ENCODE peak calls at places on chromosomes 4 and X, in ten cellular contexts. One of them, this sample, is unnamed.

GRCh38 chrX:121479406-121479805 is 432.0 kb downstream of the GLUD2 start:
- DNase-seq in fibroblast of the aortic adventitia: no peak
- DNase-seq in spleen: no peak
- DNase-seq in NCI-H2081: no peak
- DNase-seq in T-helper 2 cell: no peak
- DNase-seq in NCI-H1105: no peak
- DNase-seq in MCF 10A: no peak
- DNase-seq in epithelial cell of proximal tubule: no peak
- DNase-seq in iris pigment epithelial cell: peak
- DNase-seq in adrenal gland: no peak
- DNase-seq in this sample: peak

GRCh38 chr4:77232653-77233052 is 75.6 kb downstream of the CCNG2 start:
- DNase-seq in spleen: no peak
- DNase-seq in adrenal gland: no peak
- DNase-seq in MCF 10A: peak
- DNase-seq in T-helper 2 cell: no peak
- DNase-seq in iris pigment epithelial cell: peak
- DNase-seq in NCI-H1105: no peak
- DNase-seq in epithelial cell of proximal tubule: peak
- DNase-seq in fibroblast of the aortic adventitia: peak
- DNase-seq in NCI-H2081: no peak
- DNase-seq in this sample: peak

GRCh38 chr4:87498446-87498900 is 30.7 kb downstream of the SPARCL1 start:
- DNase-seq in epithelial cell of proximal tubule: peak
- DNase-seq in spleen: no peak
- DNase-seq in adrenal gland: no peak
- DNase-seq in NCI-H2081: no peak
- DNase-seq in MCF 10A: no peak
- DNase-seq in fibroblast of the aortic adventitia: peak
- DNase-seq in iris pigment epithelial cell: peak
- DNase-seq in NCI-H1105: no peak
- DNase-seq in T-helper 2 cell: no peak
- DNase-seq in this sample: no peak

GRCh38 chr4:183362916-183363542 is 40.8 kb upstream of the CLDN24 start:
- DNase-seq in MCF 10A: peak
- DNase-seq in iris pigment epithelial cell: peak
- DNase-seq in epithelial cell of proximal tubule: no peak
- DNase-seq in T-helper 2 cell: no peak
- DNase-seq in fibroblast of the aortic adventitia: peak
- DNase-seq in NCI-H2081: no peak
- DNase-seq in adrenal gland: no peak
- DNase-seq in spleen: peak
- DNase-seq in NCI-H1105: no peak
- DNase-seq in this sample: no peak

GRCh38 chrX:153059191-153060094 is 3.2 kb downstream of the PNMA3 start:
- DNase-seq in MCF 10A: no peak
- DNase-seq in fibroblast of the aortic adventitia: no peak
- DNase-seq in adrenal gland: no peak
- DNase-seq in spleen: no peak
- DNase-seq in NCI-H2081: no peak
- DNase-seq in iris pigment epithelial cell: no peak
- DNase-seq in NCI-H1105: no peak
- DNase-seq in T-helper 2 cell: no peak
- DNase-seq in epithelial cell of proximal tubule: no peak
- DNase-seq in this sample: no peak

GRCh38 chr4:158236304-158237030 is 26.2 kb downstream of the TMEM144 start:
- DNase-seq in MCF 10A: no peak
- DNase-seq in epithelial cell of proximal tubule: no peak
- DNase-seq in fibroblast of the aortic adventitia: peak
- DNase-seq in spleen: no peak
- DNase-seq in iris pigment epithelial cell: no peak
- DNase-seq in NCI-H1105: no peak
- DNase-seq in adrenal gland: no peak
- DNase-seq in T-helper 2 cell: no peak
- DNase-seq in NCI-H2081: no peak
- DNase-seq in this sample: no peak

GRCh38 chr4:113222431-113222979 is 173.1 kb downstream of the ANK2 start:
- DNase-seq in MCF 10A: no peak
- DNase-seq in epithelial cell of proximal tubule: no peak
- DNase-seq in adrenal gland: no peak
- DNase-seq in T-helper 2 cell: no peak
- DNase-seq in NCI-H1105: no peak
- DNase-seq in iris pigment epithelial cell: peak
- DNase-seq in spleen: no peak
- DNase-seq in NCI-H2081: no peak
- DNase-seq in fibroblast of the aortic adventitia: peak
- DNase-seq in this sample: no peak

GRCh38 chr4:63212075-63212474 is 1197.2 kb downstream of the TECRL start:
- DNase-seq in T-helper 2 cell: no peak
- DNase-seq in iris pigment epithelial cell: peak
- DNase-seq in epithelial cell of proximal tubule: no peak
- DNase-seq in spleen: no peak
- DNase-seq in NCI-H2081: no peak
- DNase-seq in fibroblast of the aortic adventitia: no peak
- DNase-seq in NCI-H1105: no peak
- DNase-seq in adrenal gland: no peak
- DNase-seq in MCF 10A: no peak
- DNase-seq in this sample: no peak

GRCh38 chr4:153409924-153410501 is 56.1 kb upstream of the TMEM131L start:
- DNase-seq in epithelial cell of proximal tubule: no peak
- DNase-seq in iris pigment epithelial cell: peak
- DNase-seq in spleen: no peak
- DNase-seq in MCF 10A: no peak
- DNase-seq in NCI-H1105: no peak
- DNase-seq in fibroblast of the aortic adventitia: peak
- DNase-seq in NCI-H2081: no peak
- DNase-seq in T-helper 2 cell: no peak
- DNase-seq in adrenal gland: no peak
- DNase-seq in this sample: no peak

GRCh38 chr4:26723216-26723615 is 137.4 kb upstream of the STIM2 start:
- DNase-seq in MCF 10A: no peak
- DNase-seq in adrenal gland: no peak
- DNase-seq in epithelial cell of proximal tubule: no peak
- DNase-seq in fibroblast of the aortic adventitia: no peak
- DNase-seq in iris pigment epithelial cell: no peak
- DNase-seq in NCI-H2081: no peak
- DNase-seq in T-helper 2 cell: no peak
- DNase-seq in NCI-H1105: no peak
- DNase-seq in spleen: no peak
- DNase-seq in this sample: no peak

GRCh38 chrX:150694738-150695410 is 1.7 kb downstream of the MTMR1 start:
- DNase-seq in fibroblast of the aortic adventitia: no peak
- DNase-seq in iris pigment epithelial cell: no peak
- DNase-seq in NCI-H1105: no peak
- DNase-seq in epithelial cell of proximal tubule: no peak
- DNase-seq in T-helper 2 cell: no peak
- DNase-seq in MCF 10A: no peak
- DNase-seq in NCI-H2081: no peak
- DNase-seq in spleen: no peak
- DNase-seq in adrenal gland: no peak
- DNase-seq in this sample: no peak

GRCh38 chrX:110915120-110915519 is 119.5 kb upstream of the CHRDL1 start:
- DNase-seq in adrenal gland: no peak
- DNase-seq in spleen: no peak
- DNase-seq in NCI-H1105: no peak
- DNase-seq in NCI-H2081: no peak
- DNase-seq in fibroblast of the aortic adventitia: peak
- DNase-seq in epithelial cell of proximal tubule: no peak
- DNase-seq in MCF 10A: peak
- DNase-seq in T-helper 2 cell: no peak
- DNase-seq in iris pigment epithelial cell: peak
- DNase-seq in this sample: no peak

GRCh38 chr4:85084371-85085170 is 118.1 kb upstream of the WDFY3 start:
- DNase-seq in spleen: no peak
- DNase-seq in T-helper 2 cell: no peak
- DNase-seq in NCI-H1105: peak
- DNase-seq in fibroblast of the aortic adventitia: peak
- DNase-seq in NCI-H2081: peak
- DNase-seq in MCF 10A: peak
- DNase-seq in iris pigment epithelial cell: peak
- DNase-seq in adrenal gland: peak
- DNase-seq in epithelial cell of proximal tubule: peak
- DNase-seq in this sample: peak

GRCh38 chrX:49291615-49292337 is 11.7 kb upstream of the GAGE10 start:
- DNase-seq in spleen: peak
- DNase-seq in epithelial cell of proximal tubule: no peak
- DNase-seq in adrenal gland: peak
- DNase-seq in fibroblast of the aortic adventitia: peak
- DNase-seq in MCF 10A: peak
- DNase-seq in iris pigment epithelial cell: peak
- DNase-seq in NCI-H1105: no peak
- DNase-seq in T-helper 2 cell: peak
- DNase-seq in NCI-H2081: peak
- DNase-seq in this sample: peak

GRCh38 chrX:42976729-42977366 is 198.9 kb upstream of the PPP1R2C start:
- DNase-seq in spleen: no peak
- DNase-seq in NCI-H2081: no peak
- DNase-seq in iris pigment epithelial cell: peak
- DNase-seq in epithelial cell of proximal tubule: no peak
- DNase-seq in adrenal gland: no peak
- DNase-seq in NCI-H1105: no peak
- DNase-seq in T-helper 2 cell: no peak
- DNase-seq in fibroblast of the aortic adventitia: peak
- DNase-seq in MCF 10A: peak
- DNase-seq in this sample: no peak

GRCh38 chr4:173990126-173990878 is 293.2 kb downstream of the FBXO8 start:
- DNase-seq in NCI-H2081: peak
- DNase-seq in NCI-H1105: no peak
- DNase-seq in iris pigment epithelial cell: peak
- DNase-seq in spleen: no peak
- DNase-seq in T-helper 2 cell: no peak
- DNase-seq in epithelial cell of proximal tubule: no peak
- DNase-seq in MCF 10A: peak
- DNase-seq in fibroblast of the aortic adventitia: peak
- DNase-seq in adrenal gland: no peak
- DNase-seq in this sample: no peak

GRCh38 chr4:154877110-154877760 is 96.2 kb downstream of the RBM46 start:
- DNase-seq in adrenal gland: no peak
- DNase-seq in spleen: no peak
- DNase-seq in iris pigment epithelial cell: peak
- DNase-seq in NCI-H2081: peak
- DNase-seq in T-helper 2 cell: no peak
- DNase-seq in fibroblast of the aortic adventitia: peak
- DNase-seq in NCI-H1105: no peak
- DNase-seq in MCF 10A: peak
- DNase-seq in epithelial cell of proximal tubule: no peak
- DNase-seq in this sample: no peak

GRCh38 chr4:184684491-184685189 is 35.1 kb downstream of the PRIMPOL start:
- DNase-seq in spleen: no peak
- DNase-seq in T-helper 2 cell: no peak
- DNase-seq in MCF 10A: no peak
- DNase-seq in adrenal gland: no peak
- DNase-seq in epithelial cell of proximal tubule: no peak
- DNase-seq in NCI-H2081: no peak
- DNase-seq in NCI-H1105: no peak
- DNase-seq in iris pigment epithelial cell: peak
- DNase-seq in fibroblast of the aortic adventitia: no peak
- DNase-seq in this sample: no peak

GRCh38 chr4:46123872-46124755 is at the start of gene GABRG1:
- DNase-seq in fibroblast of the aortic adventitia: no peak
- DNase-seq in adrenal gland: peak
- DNase-seq in NCI-H2081: peak
- DNase-seq in spleen: no peak
- DNase-seq in T-helper 2 cell: no peak
- DNase-seq in epithelial cell of proximal tubule: no peak
- DNase-seq in NCI-H1105: peak
- DNase-seq in MCF 10A: no peak
- DNase-seq in iris pigment epithelial cell: no peak
- DNase-seq in this sample: no peak

GRCh38 chrX:16882702-16883486 is 12.7 kb upstream of the RBBP7 start:
- DNase-seq in fibroblast of the aortic adventitia: peak
- DNase-seq in NCI-H2081: peak
- DNase-seq in spleen: peak
- DNase-seq in MCF 10A: peak
- DNase-seq in iris pigment epithelial cell: peak
- DNase-seq in NCI-H1105: peak
- DNase-seq in T-helper 2 cell: peak
- DNase-seq in epithelial cell of proximal tubule: no peak
- DNase-seq in adrenal gland: peak
- DNase-seq in this sample: peak

GRCh38 chr4:3367866-3368265 is 73.9 kb upstream of the HGFAC start:
- DNase-seq in epithelial cell of proximal tubule: no peak
- DNase-seq in MCF 10A: no peak
- DNase-seq in NCI-H2081: no peak
- DNase-seq in adrenal gland: no peak
- DNase-seq in iris pigment epithelial cell: no peak
- DNase-seq in T-helper 2 cell: no peak
- DNase-seq in NCI-H1105: no peak
- DNase-seq in spleen: no peak
- DNase-seq in fibroblast of the aortic adventitia: no peak
- DNase-seq in this sample: no peak

GRCh38 chr4:160567634-160568033 is 1464.8 kb downstream of the RAPGEF2 start:
- DNase-seq in NCI-H1105: no peak
- DNase-seq in NCI-H2081: no peak
- DNase-seq in fibroblast of the aortic adventitia: no peak
- DNase-seq in iris pigment epithelial cell: no peak
- DNase-seq in adrenal gland: no peak
- DNase-seq in T-helper 2 cell: no peak
- DNase-seq in MCF 10A: no peak
- DNase-seq in epithelial cell of proximal tubule: no peak
- DNase-seq in spleen: no peak
- DNase-seq in this sample: no peak

GRCh38 chr4:2104556-2105345 is 45.6 kb downstream of the NAT8L start:
- DNase-seq in T-helper 2 cell: no peak
- DNase-seq in iris pigment epithelial cell: no peak
- DNase-seq in fibroblast of the aortic adventitia: no peak
- DNase-seq in NCI-H2081: no peak
- DNase-seq in epithelial cell of proximal tubule: no peak
- DNase-seq in NCI-H1105: no peak
- DNase-seq in adrenal gland: no peak
- DNase-seq in MCF 10A: no peak
- DNase-seq in spleen: no peak
- DNase-seq in this sample: no peak

GRCh38 chr4:17623451-17624001 is 9.1 kb downstream of the MED28 start:
- DNase-seq in iris pigment epithelial cell: peak
- DNase-seq in adrenal gland: peak
- DNase-seq in NCI-H1105: no peak
- DNase-seq in T-helper 2 cell: no peak
- DNase-seq in fibroblast of the aortic adventitia: no peak
- DNase-seq in NCI-H2081: no peak
- DNase-seq in spleen: no peak
- DNase-seq in epithelial cell of proximal tubule: no peak
- DNase-seq in MCF 10A: no peak
- DNase-seq in this sample: no peak

GRCh38 chrX:68757331-68757730 is 71.5 kb upstream of the EFNB1 start:
- DNase-seq in fibroblast of the aortic adventitia: no peak
- DNase-seq in T-helper 2 cell: no peak
- DNase-seq in spleen: peak
- DNase-seq in adrenal gland: no peak
- DNase-seq in MCF 10A: no peak
- DNase-seq in NCI-H2081: no peak
- DNase-seq in epithelial cell of proximal tubule: no peak
- DNase-seq in iris pigment epithelial cell: no peak
- DNase-seq in NCI-H1105: no peak
- DNase-seq in this sample: no peak

GRCh38 chr4:87406462-87406861 is 15.5 kb upstream of the HSD17B11 start:
- DNase-seq in fibroblast of the aortic adventitia: no peak
- DNase-seq in NCI-H2081: no peak
- DNase-seq in iris pigment epithelial cell: no peak
- DNase-seq in epithelial cell of proximal tubule: no peak
- DNase-seq in NCI-H1105: no peak
- DNase-seq in spleen: no peak
- DNase-seq in MCF 10A: no peak
- DNase-seq in adrenal gland: no peak
- DNase-seq in T-helper 2 cell: no peak
- DNase-seq in this sample: no peak

GRCh38 chr4:155604718-155605601 is 61.7 kb upstream of the GUCY1A1 start:
- DNase-seq in fibroblast of the aortic adventitia: peak
- DNase-seq in spleen: no peak
- DNase-seq in MCF 10A: peak
- DNase-seq in adrenal gland: no peak
- DNase-seq in epithelial cell of proximal tubule: no peak
- DNase-seq in NCI-H1105: no peak
- DNase-seq in iris pigment epithelial cell: peak
- DNase-seq in NCI-H2081: no peak
- DNase-seq in T-helper 2 cell: no peak
- DNase-seq in this sample: no peak

GRCh38 chr4:141730805-141731204 is 94.4 kb downstream of the IL15 start:
- DNase-seq in adrenal gland: no peak
- DNase-seq in MCF 10A: no peak
- DNase-seq in epithelial cell of proximal tubule: no peak
- DNase-seq in T-helper 2 cell: no peak
- DNase-seq in spleen: no peak
- DNase-seq in fibroblast of the aortic adventitia: no peak
- DNase-seq in iris pigment epithelial cell: peak
- DNase-seq in NCI-H1105: no peak
- DNase-seq in NCI-H2081: no peak
- DNase-seq in this sample: no peak